ENCODE peak calls at places on chromosome 17, in six cellular contexts. K, L, D, P, I and F are unnamed samples.

GRCh38 chr17:79080761-79081290 is 6.2 kb downstream of the ENGASE start:
- DNase-seq in K (no peak), L (no peak), D (no peak), P (no peak), I (no peak), F (no peak)

GRCh38 chr17:68910256-68910705 is 44.9 kb downstream of the ABCA8 start:
- DNase-seq in K (no peak), L (no peak), D (no peak), P (no peak), I (no peak), F (no peak)

GRCh38 chr17:13568746-13569739 is 32.7 kb downstream of the HS3ST3A1 start:
- DNase-seq in K (no peak), L (no peak), D (no peak), P (no peak), I (no peak), F (no peak)

GRCh38 chr17:45234641-45235040 is 13.0 kb downstream of the FMNL1 start:
- DNase-seq in K (no peak), L (no peak), D (no peak), P (peak), I (no peak), F (no peak)

GRCh38 chr17:44222112-44222869 is 2.8 kb upstream of the UBTF start:
- DNase-seq in K (peak), L (peak), D (peak), P (peak), I (peak), F (no peak)

GRCh38 chr17:61715348-61715747 is 124.3 kb upstream of the NACA2 start:
- DNase-seq in K (no peak), L (no peak), D (no peak), P (no peak), I (no peak), F (no peak)

GRCh38 chr17:37570527-37571093 is 38.6 kb downstream of the SYNRG start:
- DNase-seq in K (peak), L (no peak), D (peak), P (peak), I (peak), F (no peak)

GRCh38 chr17:41301916-41302901 is at the start of gene KRTAP29-1:
- DNase-seq in K (no peak), L (no peak), D (no peak), P (no peak), I (no peak), F (no peak)

GRCh38 chr17:36920032-36921000 is 17.0 kb upstream of the LHX1 start:
- DNase-seq in K (peak), L (no peak), D (no peak), P (peak), I (no peak), F (no peak)

GRCh38 chr17:67132366-67132765 is 88.0 kb downstream of the CACNG1 start:
- DNase-seq in K (no peak), L (no peak), D (no peak), P (no peak), I (no peak), F (no peak)

GRCh38 chr17:11980813-11981212 is 16.5 kb downstream of the ZNF18 start:
- DNase-seq in K (no peak), L (no peak), D (no peak), P (peak), I (no peak), F (no peak)

GRCh38 chr17:81867123-81867951 is 3.8 kb downstream of the ARHGDIA start:
- DNase-seq in K (no peak), L (no peak), D (peak), P (peak), I (no peak), F (no peak)

GRCh38 chr17:1810450-1811103 is 19.1 kb downstream of the SMYD4 start:
- DNase-seq in K (no peak), L (no peak), D (no peak), P (no peak), I (no peak), F (no peak)

GRCh38 chr17:67680445-67681224 is 37.1 kb upstream of the NOL11 start:
- DNase-seq in K (no peak), L (no peak), D (no peak), P (no peak), I (no peak), F (no peak)

GRCh38 chr17:14201087-14201486 is 35.6 kb downstream of the CDRT15 start:
- DNase-seq in K (no peak), L (no peak), D (peak), P (no peak), I (no peak), F (no peak)

GRCh38 chr17:37225458-37225857 is 150.3 kb upstream of the C17orf78 start:
- DNase-seq in K (no peak), L (no peak), D (no peak), P (no peak), I (no peak), F (no peak)

GRCh38 chr17:42725143-42725542 is 19.7 kb downstream of the EZH1 start:
- DNase-seq in K (no peak), L (no peak), D (no peak), P (no peak), I (no peak), F (no peak)

GRCh38 chr17:39461911-39462641 is 790 bp downstream of the CDK12 start:
- DNase-seq in K (peak), L (no peak), D (no peak), P (peak), I (no peak), F (no peak)

GRCh38 chr17:39455919-39456318 is 4.9 kb upstream of the MED1 start:
- DNase-seq in K (no peak), L (no peak), D (no peak), P (no peak), I (no peak), F (no peak)

GRCh38 chr17:39462644-39463375 is 1.5 kb downstream of the CDK12 start:
- DNase-seq in K (no peak), L (no peak), D (peak), P (no peak), I (peak), F (no peak)

DNA sequence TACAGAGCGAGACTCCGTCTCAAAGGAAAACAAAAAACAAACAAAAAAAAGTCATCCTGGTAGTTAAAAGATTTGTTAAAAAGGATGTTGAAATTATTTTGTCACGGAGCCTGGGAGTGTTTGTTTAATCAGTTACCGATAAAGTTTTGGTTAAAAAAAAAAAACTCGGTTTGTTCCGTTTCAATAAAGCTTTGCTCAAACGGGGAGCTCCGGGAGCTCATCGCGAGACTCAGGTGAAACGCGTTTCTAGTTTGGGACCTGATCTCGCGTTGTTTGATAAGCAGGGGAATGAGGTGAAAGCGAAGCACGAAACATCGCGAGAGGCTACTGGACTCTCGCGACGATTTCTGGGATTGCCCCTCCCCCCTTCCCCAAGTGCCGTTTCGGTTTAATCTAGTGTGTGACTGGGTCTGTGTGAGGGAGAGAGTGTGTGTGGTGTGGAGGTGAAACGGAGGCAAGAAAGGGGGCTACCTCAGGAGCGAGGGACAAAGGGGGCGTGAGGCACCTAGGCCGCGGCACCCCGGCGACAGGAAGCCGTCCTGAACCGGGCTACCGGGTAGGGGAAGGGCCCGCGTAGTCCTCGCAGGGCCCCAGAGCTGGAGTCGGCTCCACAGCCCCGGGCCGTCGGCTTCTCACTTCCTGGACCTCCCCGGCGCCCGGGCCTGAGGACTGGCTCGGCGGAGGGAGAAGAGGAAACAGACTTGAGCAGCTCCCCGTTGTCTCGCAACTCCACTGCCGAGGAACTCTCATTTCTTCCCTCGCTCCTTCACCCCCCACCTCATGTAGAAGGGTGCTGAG is at the start of gene CDK12:
- DNase-seq in K (peak), L (peak), D (peak), P (peak), I (peak), F (peak)
- TF ChIP-seq CTCF in K (no peak), L (no peak), D (no peak), P (no peak), I (no peak), F (no peak)

GRCh38 chr17:60641810-60642220 is 35.8 kb upstream of the BCAS3 start:
- DNase-seq in K (peak), L (peak), D (peak), P (peak), I (peak), F (no peak)

GRCh38 chr17:60639019-60639330 is 38.7 kb upstream of the BCAS3 start:
- DNase-seq in K (no peak), L (no peak), D (no peak), P (no peak), I (no peak), F (no peak)

GRCh38 chr17:60641126-60641525 is 36.5 kb upstream of the BCAS3 start:
- DNase-seq in K (no peak), L (no peak), D (no peak), P (peak), I (no peak), F (no peak)

GRCh38 chr17:60637683-60638082 is 37.7 kb downstream of the PPM1D start:
- DNase-seq in K (no peak), L (no peak), D (no peak), P (no peak), I (no peak), F (no peak)

DNA sequence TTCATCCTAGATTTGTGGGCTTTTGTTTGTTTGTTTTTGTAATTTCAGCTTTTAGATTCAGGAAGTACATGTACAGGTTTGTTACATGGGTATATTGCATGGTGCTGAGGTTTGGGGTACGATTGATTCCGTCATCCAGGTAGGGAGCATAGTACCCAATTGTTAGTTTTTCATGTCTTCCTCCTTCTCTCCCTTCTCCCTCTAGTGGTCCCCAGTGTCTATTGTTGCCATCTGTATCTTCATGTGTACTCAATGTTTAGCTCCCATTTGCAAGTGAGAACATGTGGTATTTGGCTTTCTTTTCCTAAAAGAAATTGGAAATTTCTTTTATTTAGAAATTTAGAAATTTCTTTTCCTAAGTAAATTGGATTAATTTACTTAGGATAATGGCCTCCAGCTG is 37.1 kb upstream of the BCAS3 start:
- DNase-seq in K (no peak), L (no peak), D (no peak), P (peak), I (no peak), F (no peak)
- TF ChIP-seq CTCF in K (peak), L (no peak), D (no peak), P (peak), I (peak), F (no peak)

GRCh38 chr17:4017377-4017776 is 53.1 kb upstream of the ATP2A3 start:
- DNase-seq in K (no peak), L (no peak), D (no peak), P (no peak), I (no peak), F (no peak)
- TF ChIP-seq CTCF in K (no peak), L (no peak), D (no peak), P (peak), I (peak), F (no peak)

GRCh38 chr17:53313746-53314145 is 509.0 kb upstream of the KIF2B start:
- DNase-seq in K (peak), L (no peak), D (no peak), P (peak), I (no peak), F (no peak)
- TF ChIP-seq CTCF in K (no peak), L (no peak), D (no peak), P (peak), I (no peak), F (no peak)

GRCh38 chr17:18111330-18111971 is 2.9 kb downstream of the MYO15A start:
- DNase-seq in K (no peak), L (no peak), D (no peak), P (no peak), I (no peak), F (no peak)
- TF ChIP-seq CTCF in K (no peak), L (no peak), D (no peak), P (no peak), I (no peak), F (no peak)